ENCODE peak calls at places on chromosome 1, in eight cellular contexts. Y, W, S, F, I, R, O and P are unnamed samples.

GRCh38 chr1:245802941-245803665 is 648.3 kb downstream of the KIF26B start:
- DNase-seq in Y (no peak), W (no peak), S (no peak), F (no peak), I (no peak), R (no peak), O (no peak), P (no peak)

GRCh38 chr1:10210841-10211804 is 753 bp downstream of the KIF1B start:
- DNase-seq in Y (no peak), W (peak), S (peak), F (peak), I (peak), R (peak), O (no peak), P (peak)

GRCh38 chr1:208154679-208155078 is 89.5 kb downstream of the PLXNA2 start:
- DNase-seq in Y (no peak), W (no peak), S (peak), F (no peak), I (no peak), R (no peak), O (no peak), P (no peak)

GRCh38 chr1:42206164-42206563 is 41.6 kb upstream of the GUCA2A start:
- DNase-seq in Y (no peak), W (no peak), S (no peak), F (no peak), I (no peak), R (no peak), O (no peak), P (no peak)

GRCh38 chr1:114033219-114033706 is 54.0 kb downstream of the OLFML3 start:
- DNase-seq in Y (no peak), W (peak), S (no peak), F (no peak), I (peak), R (no peak), O (peak), P (no peak)

GRCh38 chr1:84442256-84442655 is 36.8 kb upstream of the RPF1 start:
- DNase-seq in Y (no peak), W (peak), S (no peak), F (peak), I (peak), R (peak), O (peak), P (peak)

GRCh38 chr1:7616076-7616833 is 154.8 kb upstream of the VAMP3 start:
- DNase-seq in Y (peak), W (peak), S (peak), F (peak), I (peak), R (peak), O (no peak), P (no peak)

GRCh38 chr1:43708006-43708412 is 673 bp downstream of the ST3GAL3 start:
- DNase-seq in Y (no peak), W (no peak), S (no peak), F (peak), I (peak), R (peak), O (no peak), P (no peak)

GRCh38 chr1:81731989-81732388 is 68.7 kb upstream of the ADGRL2 start:
- DNase-seq in Y (no peak), W (peak), S (no peak), F (no peak), I (peak), R (peak), O (no peak), P (no peak)

GRCh38 chr1:115296981-115297380 is 41.1 kb downstream of the NGF start:
- DNase-seq in Y (no peak), W (no peak), S (no peak), F (no peak), I (no peak), R (no peak), O (no peak), P (no peak)

GRCh38 chr1:58908539-58909161 is 124.8 kb upstream of the JUN start:
- DNase-seq in Y (no peak), W (no peak), S (no peak), F (no peak), I (peak), R (peak), O (no peak), P (no peak)

GRCh38 chr1:166972827-166973226 is 2.5 kb downstream of the ILDR2 start:
- DNase-seq in Y (no peak), W (no peak), S (no peak), F (no peak), I (no peak), R (no peak), O (no peak), P (no peak)

GRCh38 chr1:90370696-90371095 is 346.4 kb downstream of the BARHL2 start:
- DNase-seq in Y (no peak), W (no peak), S (no peak), F (no peak), I (no peak), R (peak), O (no peak), P (no peak)

GRCh38 chr1:233707153-233707905 is 93.4 kb downstream of the KCNK1 start:
- DNase-seq in Y (no peak), W (peak), S (no peak), F (peak), I (peak), R (peak), O (peak), P (no peak)

GRCh38 chr1:67441183-67441582 is 11.0 kb upstream of the SERBP1 start:
- DNase-seq in Y (no peak), W (no peak), S (no peak), F (peak), I (peak), R (peak), O (no peak), P (no peak)

GRCh38 chr1:160544647-160545046 is 21.6 kb upstream of the SLAMF6 start:
- DNase-seq in Y (no peak), W (peak), S (no peak), F (no peak), I (peak), R (peak), O (no peak), P (no peak)

GRCh38 chr1:171616586-171616985 is 5.5 kb upstream of the MYOCOS start:
- DNase-seq in Y (no peak), W (no peak), S (no peak), F (no peak), I (no peak), R (no peak), O (no peak), P (no peak)

GRCh38 chr1:101025283-101025679 is 303 bp downstream of the DPH5 start:
- DNase-seq in Y (no peak), W (no peak), S (no peak), F (no peak), I (no peak), R (peak), O (no peak), P (no peak)

GRCh38 chr1:18921506-18922251 is 19.3 kb upstream of the ALDH4A1 start:
- DNase-seq in Y (no peak), W (no peak), S (no peak), F (no peak), I (peak), R (peak), O (no peak), P (no peak)

GRCh38 chr1:248243204-248243603 is 12.0 kb downstream of the OR2M4 start:
- DNase-seq in Y (no peak), W (peak), S (peak), F (peak), I (peak), R (peak), O (peak), P (no peak)

GRCh38 chr1:236810018-236810417 is 14.9 kb downstream of the MTR start:
- DNase-seq in Y (no peak), W (no peak), S (no peak), F (no peak), I (no peak), R (no peak), O (no peak), P (no peak)

GRCh38 chr1:243246916-243247315 is 8.2 kb downstream of the CEP170 start:
- DNase-seq in Y (no peak), W (no peak), S (no peak), F (peak), I (no peak), R (peak), O (no peak), P (no peak)

GRCh38 chr1:67570473-67571143 is 114.4 kb upstream of the GADD45A start:
- DNase-seq in Y (no peak), W (peak), S (peak), F (peak), I (peak), R (peak), O (no peak), P (no peak)

GRCh38 chr1:8604041-8604942 is 213.1 kb downstream of the RERE start:
- DNase-seq in Y (no peak), W (no peak), S (no peak), F (no peak), I (no peak), R (no peak), O (no peak), P (no peak)

GRCh38 chr1:60069691-60070090 is 3.9 kb downstream of the C1orf87 start:
- DNase-seq in Y (no peak), W (no peak), S (no peak), F (peak), I (no peak), R (peak), O (no peak), P (no peak)

DNA sequence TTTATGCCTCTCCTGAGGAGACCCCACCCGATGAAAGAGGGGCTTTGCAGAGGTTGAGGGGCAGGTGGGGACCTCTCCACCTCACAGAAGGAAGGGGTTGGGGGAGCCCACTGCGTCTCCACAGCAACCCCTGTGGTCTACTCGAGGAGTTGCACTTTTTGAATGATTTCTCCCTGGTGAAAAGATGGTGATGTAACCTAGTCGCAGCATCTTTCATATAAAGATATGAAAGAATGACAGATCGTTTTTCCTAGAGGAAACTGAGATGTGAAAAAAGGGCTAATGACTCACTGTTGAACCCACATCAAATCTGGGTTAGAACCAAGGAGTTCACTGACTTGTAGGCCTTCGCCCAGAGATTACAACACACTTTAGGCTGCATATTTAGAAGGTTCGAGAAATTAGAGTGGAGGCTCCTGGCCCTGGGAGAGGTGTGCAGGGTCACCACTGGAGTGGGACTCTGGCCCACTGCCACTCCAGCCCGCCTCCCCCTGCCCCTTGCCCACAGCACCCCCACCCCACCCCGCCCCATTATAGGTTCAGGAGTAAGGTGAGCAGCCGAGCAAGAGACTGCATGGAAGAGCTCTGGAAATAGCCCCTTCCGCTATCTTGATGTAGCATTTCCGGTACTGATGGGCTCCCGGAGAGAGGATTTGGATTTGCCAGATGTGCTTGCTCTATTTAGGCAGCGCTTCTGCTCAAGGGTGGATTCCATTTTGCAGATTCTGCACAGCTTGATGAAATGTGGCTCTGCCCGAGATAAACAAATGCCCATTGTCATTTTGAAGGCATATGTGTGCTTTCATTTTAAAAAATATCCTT is 6.7 kb downstream of the TGFB2 start:
- DNase-seq in Y (no peak), W (peak), S (no peak), F (peak), I (peak), R (peak), O (no peak), P (no peak)
- TF ChIP-seq CTCF in Y (peak), W (peak), S (peak), F (peak), I (peak), R (peak), O (peak), P (peak)

DNA sequence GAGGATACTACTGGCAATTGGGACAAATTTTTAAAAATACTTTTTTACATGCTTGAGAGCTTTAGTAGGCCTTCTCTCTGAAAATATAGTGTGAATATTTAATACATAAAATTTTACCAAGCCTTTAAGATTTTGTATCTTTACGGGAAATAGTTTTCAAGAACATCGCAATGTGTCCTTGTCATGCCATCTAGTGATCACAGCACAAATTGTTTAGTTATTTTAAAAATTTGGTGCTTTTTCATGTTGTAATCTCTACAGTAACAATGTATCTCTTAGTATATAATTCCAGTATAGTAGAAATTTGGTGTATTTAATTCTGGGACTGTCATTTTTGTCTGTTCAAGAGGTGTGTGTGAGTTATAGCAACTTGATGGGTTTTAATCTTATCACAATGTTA is 6.7 kb downstream of the CDC7 start:
- DNase-seq in Y (no peak), W (no peak), S (no peak), F (peak), I (no peak), R (no peak), O (no peak), P (no peak)
- TF ChIP-seq CTCF in Y (no peak), W (peak), S (no peak), F (no peak), I (peak), R (peak), O (no peak), P (no peak)

GRCh38 chr1:218345673-218346390 is 696 bp downstream of the TGFB2 start:
- DNase-seq in Y (no peak), W (peak), S (peak), F (peak), I (peak), R (peak), O (no peak), P (no peak)

GRCh38 chr1:218347316-218347712 is 2.2 kb downstream of the TGFB2 start:
- DNase-seq in Y (no peak), W (peak), S (no peak), F (no peak), I (peak), R (no peak), O (no peak), P (no peak)

GRCh38 chr1:218347713-218348627 is 2.8 kb downstream of the TGFB2 start:
- DNase-seq in Y (no peak), W (peak), S (peak), F (peak), I (peak), R (peak), O (no peak), P (no peak)

GRCh38 chr1:218346391-218347204 is 1.5 kb downstream of the TGFB2 start:
- DNase-seq in Y (no peak), W (no peak), S (no peak), F (peak), I (peak), R (peak), O (no peak), P (no peak)

DNA sequence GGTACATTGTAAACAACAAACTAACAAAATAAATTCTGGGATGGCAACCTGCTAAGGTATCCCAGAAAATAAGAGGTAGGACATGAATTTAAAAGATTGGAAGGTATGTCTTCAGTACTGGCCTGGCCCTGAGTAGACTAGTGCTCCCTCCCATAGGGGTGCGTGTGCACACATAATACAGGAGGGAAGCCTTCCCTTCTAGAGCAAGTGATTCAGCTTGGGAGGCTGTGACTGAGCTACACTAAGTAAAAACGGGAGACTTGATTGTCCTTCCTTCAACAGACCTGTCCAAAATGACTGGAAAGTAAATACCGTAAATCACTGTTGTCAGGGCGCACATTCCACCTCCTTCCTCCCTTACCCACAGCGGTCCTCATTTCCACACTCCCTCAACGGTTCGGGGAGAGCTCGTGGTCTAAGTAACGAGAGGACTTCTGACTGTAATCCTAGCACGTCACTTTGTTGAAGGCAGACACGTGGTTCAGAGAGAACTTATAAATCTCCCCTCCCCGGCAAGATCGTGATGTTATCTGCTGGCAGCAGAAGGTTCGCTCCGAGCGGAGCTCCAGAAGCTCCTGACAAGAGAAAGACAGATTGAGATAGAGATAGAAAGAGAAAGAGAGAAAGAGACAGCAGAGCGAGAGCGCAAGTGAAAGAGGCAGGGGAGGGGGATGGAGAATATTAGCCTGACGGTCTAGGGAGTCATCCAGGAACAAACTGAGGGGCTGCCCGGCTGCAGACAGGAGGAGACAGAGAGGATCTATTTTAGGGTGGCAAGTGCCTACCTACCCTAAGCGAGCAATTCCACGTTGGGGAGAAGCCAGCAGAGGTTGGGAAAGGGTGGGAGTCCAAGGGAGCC is at the start of gene TGFB2:
- DNase-seq in Y (no peak), W (peak), S (peak), F (peak), I (peak), R (peak), O (peak), P (peak)
- TF ChIP-seq CTCF in Y (no peak), W (no peak), S (no peak), F (peak), I (no peak), R (peak), O (no peak), P (peak)

GRCh38 chr1:23977854-23978191 is 2.3 kb downstream of the SRSF10 start:
- DNase-seq in Y (no peak), W (no peak), S (no peak), F (no peak), I (no peak), R (peak), O (no peak), P (no peak)

GRCh38 chr1:23979387-23980005 is 631 bp downstream of the SRSF10 start:
- DNase-seq in Y (no peak), W (no peak), S (no peak), F (no peak), I (no peak), R (no peak), O (no peak), P (no peak)

GRCh38 chr1:23980725-23981063 is 567 bp upstream of the SRSF10 start:
- DNase-seq in Y (no peak), W (peak), S (peak), F (peak), I (peak), R (peak), O (no peak), P (no peak)

GRCh38 chr1:23978825-23979224 is 1.3 kb downstream of the SRSF10 start:
- DNase-seq in Y (no peak), W (no peak), S (no peak), F (no peak), I (no peak), R (no peak), O (no peak), P (no peak)

GRCh38 chr1:23980006-23980724 is at the start of gene SRSF10:
- DNase-seq in Y (peak), W (peak), S (peak), F (peak), I (peak), R (peak), O (peak), P (peak)
- TF ChIP-seq CTCF in Y (peak), W (no peak), S (no peak), F (no peak), I (no peak), R (no peak), O (no peak), P (peak)